ENCODE peak calls at places on chromosome 7, in four cellular contexts. A, B, E and I are unnamed samples.

GRCh38 chr7:44388089-44388970 is 62.9 kb upstream of the CAMK2B start:
- DNase-seq in E (peak; percentile 35), A (no peak), B (no peak), I (no peak)

GRCh38 chr7:41603985-41604384 is 98.9 kb downstream of the INHBA start:
- DNase-seq in A (no peak), E (no peak), B (no peak), I (no peak)

GRCh38 chr7:108660465-108660864 is 90.8 kb downstream of the DNAJB9 start:
- DNase-seq in E (no peak), B (no peak), A (peak; percentile 23), I (peak; percentile 21)

GRCh38 chr7:51278797-51279196 is 37.8 kb downstream of the COBL start:
- DNase-seq in B (no peak), A (peak; percentile 11), E (peak; percentile 35), I (no peak)

GRCh38 chr7:117896339-117896738 is 23.1 kb upstream of the CTTNBP2 start:
- DNase-seq in B (no peak), E (no peak), A (no peak), I (no peak)

GRCh38 chr7:155467846-155468821 is 10.2 kb downstream of the EN2 start:
- DNase-seq in A (no peak), B (no peak), E (peak; percentile 82), I (no peak)

GRCh38 chr7:2602736-2603387 is 28.9 kb upstream of the TTYH3 start:
- DNase-seq in A (no peak), E (no peak), B (no peak), I (no peak)

GRCh38 chr7:2724453-2725177 is 36.6 kb downstream of the AMZ1 start:
- DNase-seq in A (no peak), B (no peak), E (no peak), I (no peak)

GRCh38 chr7:35694161-35694783 is 663 bp downstream of the HERPUD2 start:
- DNase-seq in E (no peak), B (no peak), A (peak; percentile 47), I (no peak)

GRCh38 chr7:47710201-47710935 is 128.5 kb upstream of the TNS3 start:
- DNase-seq in E (no peak), B (no peak), A (no peak), I (no peak)

GRCh38 chr7:128200376-128200775 is 40.7 kb upstream of the LEP start:
- DNase-seq in B (no peak), E (no peak), A (no peak), I (no peak)

GRCh38 chr7:2296830-2297229 is 17.4 kb downstream of the SNX8 start:
- DNase-seq in A (no peak), B (no peak), E (no peak), I (no peak)

GRCh38 chr7:20541615-20542349 is 73.7 kb upstream of the ABCB5 start:
- DNase-seq in E (no peak), A (no peak), B (no peak), I (no peak)

GRCh38 chr7:36372156-36372555 is 17.5 kb upstream of the ANLN start:
- DNase-seq in B (no peak), E (no peak), A (no peak), I (no peak)

GRCh38 chr7:49398730-49399129 is 374.7 kb upstream of the VWC2 start:
- DNase-seq in A (no peak), B (no peak), E (no peak), I (no peak)

GRCh38 chr7:80772347-80773101 is 134.1 kb downstream of the CD36 start:
- DNase-seq in E (no peak), B (no peak), A (no peak), I (no peak)

GRCh38 chr7:81036871-81037270 is 118.0 kb upstream of the SEMA3C start:
- DNase-seq in B (no peak), E (no peak), A (no peak), I (no peak)

GRCh38 chr7:19107392-19108147 is 9.9 kb downstream of the TWIST1 start:
- DNase-seq in E (peak; percentile 69), A (no peak), B (no peak), I (no peak)

GRCh38 chr7:80154656-80155325 is 20.2 kb downstream of the GNAI1 start:
- DNase-seq in B (no peak), A (no peak), E (no peak), I (no peak)

GRCh38 chr7:118478931-118479330 is 254.4 kb downstream of the ANKRD7 start:
- DNase-seq in E (no peak), B (no peak), A (no peak), I (no peak)

GRCh38 chr7:110148054-110148453 is 942.9 kb upstream of the LRRN3 start:
- DNase-seq in B (no peak), A (no peak), E (no peak), I (no peak)

GRCh38 chr7:85685901-85686300 is 499.0 kb upstream of the SEMA3D start:
- DNase-seq in B (no peak), A (no peak), E (no peak), I (no peak)

GRCh38 chr7:92845736-92846135 is 9.4 kb upstream of the CDK6 start:
- DNase-seq in E (no peak), A (no peak), B (no peak), I (no peak)

GRCh38 chr7:132882714-132883428 is 199.0 kb downstream of the CHCHD3 start:
- DNase-seq in B (no peak), A (peak; percentile 62), E (no peak), I (no peak)
- TF ChIP-seq SRF in B (no peak), A (no peak), E (no peak), I (no peak)

GRCh38 chr7:516606-517456 is 2.8 kb downstream of the PDGFA start:
- DNase-seq in B (peak; percentile 43), A (peak; percentile 62), E (peak; percentile 62), I (no peak)
- TF ChIP-seq POLR2A in B (no peak), A (no peak), E (no peak), I (no peak)

GRCh38 chr7:116663744-116664143 is 8.3 kb upstream of the MET start:
- DNase-seq in B (no peak), E (no peak), A (no peak), I (no peak)
- H3K4me2 ChIP-seq in B (no peak overlapping the region), E (no peak overlapping the region), A (no peak overlapping the region), I (no peak overlapping the region)

GRCh38 chr7:124489925-124490324 is 275.7 kb downstream of the GPR37 start:
- DNase-seq in A (no peak), B (peak; percentile 37), E (no peak), I (no peak)
- TF ChIP-seq SRF in A (no peak), B (no peak), E (no peak), I (no peak)